ENCODE peak calls at places on chromosomes 13 and 19, in eight cellular contexts. I, N, A, U, Y, C, K and R are unnamed samples.

GRCh38 chr13:61052175-61052574 is 363.5 kb downstream of the PCDH20 start:
- DNase-seq in I (no peak), N (no peak), A (no peak), U (no peak), Y (no peak), C (no peak), K (no peak), R (no peak)

GRCh38 chr19:35459414-35460082 is 11.5 kb downstream of the FFAR2 start:
- DNase-seq in I (no peak), N (no peak), A (no peak), U (peak; percentile 43), Y (no peak), C (peak; percentile 26), K (no peak), R (peak; percentile 82)

GRCh38 chr19:35978832-35979365 is 16.1 kb upstream of the SDHAF1 start:
- DNase-seq in I (no peak), N (no peak), A (no peak), U (no peak), Y (no peak), C (no peak), K (no peak), R (peak; percentile 72)

GRCh38 chr19:32675720-32676185 is at the start of gene RGS9BP:
- DNase-seq in I (peak; percentile 72), N (peak; percentile 59), A (peak; percentile 53), U (peak; percentile 86), Y (peak; percentile 51), C (no peak), K (peak; percentile 72), R (peak; percentile 94)

GRCh38 chr19:6045108-6045507 is 65.2 kb downstream of the RFX2 start:
- DNase-seq in I (no peak), N (no peak), A (no peak), U (no peak), Y (no peak), C (no peak), K (no peak), R (no peak)

GRCh38 chr13:31793246-31793645 is 53.9 kb downstream of the RXFP2 start:
- DNase-seq in I (no peak), N (no peak), A (no peak), U (no peak), Y (no peak), C (no peak), K (no peak), R (no peak)

GRCh38 chr19:49468746-49469447 is 5.1 kb upstream of the FLT3LG start:
- DNase-seq in I (peak; percentile 81), N (peak; percentile 89), A (peak; percentile 85), U (peak; percentile 67), Y (no peak), C (no peak), K (no peak), R (peak; percentile 67)

GRCh38 chr19:55000761-55001160 is 34.6 kb downstream of the NLRP2 start:
- DNase-seq in I (no peak), N (no peak), A (no peak), U (no peak), Y (no peak), C (no peak), K (no peak), R (no peak)

GRCh38 chr13:40596484-40596883 is 70.0 kb downstream of the FOXO1 start:
- DNase-seq in I (no peak), N (no peak), A (no peak), U (no peak), Y (no peak), C (no peak), K (no peak), R (no peak)